ENCODE peak calls at places on chromosome 6, in seven cellular contexts. R, J, X, A, K, H and B are unnamed samples.
A peak's percentile ranks its signal among the peaks of the same experiment; 100 is the strongest.

GRCh38 chr6:133314951-133315350 is 73.8 kb downstream of the EYA4 start:
- DNase-seq in K (no peak), J (no peak), R (no peak), A (no peak), H (no peak), X (no peak), B (no peak)

GRCh38 chr6:136723780-136724179 is 68.5 kb downstream of the MAP3K5 start:
- DNase-seq in K (peak; percentile 38), R (no peak), J (peak; percentile 40), A (no peak), X (peak; percentile 31), H (no peak), B (peak; percentile 23)

GRCh38 chr6:116779569-116780164 is 14.1 kb upstream of the FAM162B start:
- DNase-seq in R (no peak), H (no peak), X (no peak), K (no peak), A (peak; percentile 72), J (no peak), B (no peak)

GRCh38 chr6:118912646-118913045 is 18.7 kb downstream of the ASF1A start:
- DNase-seq in A (no peak), H (no peak), J (no peak), K (no peak), X (no peak), R (no peak), B (no peak)

GRCh38 chr6:25486580-25486979 is 165.4 kb upstream of the SCGN start:
- DNase-seq in R (no peak), K (no peak), A (no peak), X (no peak), J (no peak), H (no peak), B (no peak)

GRCh38 chr6:6546318-6547110 is 42.0 kb upstream of the LY86 start:
- DNase-seq in A (peak; percentile 34), H (peak; percentile 83), K (peak; percentile 4), J (peak; percentile 47), X (no peak), R (no peak), B (peak; percentile 5)

GRCh38 chr6:25714765-25715164 is 39.8 kb upstream of the SLC17A4 start:
- DNase-seq in H (no peak), K (no peak), J (no peak), R (no peak), X (no peak), A (no peak), B (no peak)

GRCh38 chr6:74931567-74931966 is 274.3 kb downstream of the COL12A1 start:
- DNase-seq in R (peak; percentile 86), A (peak; percentile 78), H (no peak), X (no peak), K (no peak), J (no peak), B (no peak)

GRCh38 chr6:104483225-104483834 is 376.4 kb downstream of the HACE1 start:
- DNase-seq in K (no peak), A (peak; percentile 50), H (no peak), R (no peak), X (no peak), J (no peak), B (no peak)

GRCh38 chr6:131143319-131143718 is 8.1 kb downstream of the AKAP7 start:
- DNase-seq in K (no peak), H (no peak), J (no peak), X (no peak), R (no peak), A (no peak), B (no peak)

GRCh38 chr6:166775180-166775922 is 148.3 kb upstream of the RPS6KA2 start:
- DNase-seq in R (no peak), K (peak; percentile 58), J (no peak), X (peak; percentile 54), H (peak; percentile 80), A (peak; percentile 86), B (peak; percentile 66)

GRCh38 chr6:150435832-150436231 is 67.0 kb downstream of the IYD start:
- DNase-seq in H (no peak), J (no peak), A (peak; percentile 5), K (no peak), X (no peak), R (no peak), B (no peak)

GRCh38 chr6:15106958-15107643 is 138.8 kb upstream of the JARID2 start:
- DNase-seq in H (no peak), X (no peak), A (no peak), K (no peak), J (no peak), R (no peak), B (no peak)

GRCh38 chr6:152309006-152309405 is 328.2 kb downstream of the SYNE1 start:
- DNase-seq in K (no peak), H (no peak), A (no peak), X (no peak), J (no peak), R (no peak), B (no peak)

GRCh38 chr6:19413323-19413722 is 423.8 kb upstream of the ID4 start:
- DNase-seq in A (peak; percentile 29), R (peak; percentile 26), J (no peak), K (no peak), H (no peak), X (no peak), B (no peak)

GRCh38 chr6:40713002-40713719 is 126.0 kb upstream of the LRFN2 start:
- DNase-seq in R (no peak), X (no peak), A (peak; percentile 57), J (no peak), K (no peak), H (no peak), B (no peak)

GRCh38 chr6:53154794-53155193 is 6.2 kb upstream of the GCM1 start:
- DNase-seq in K (no peak), H (no peak), A (no peak), X (no peak), R (no peak), J (no peak), B (no peak)

GRCh38 chr6:96304997-96305396 is 216.6 kb upstream of the UFL1 start:
- DNase-seq in R (no peak), K (no peak), H (no peak), X (no peak), A (no peak), J (no peak), B (no peak)

GRCh38 chr6:37913210-37913609 is 93.7 kb downstream of the ZFAND3 start:
- DNase-seq in A (peak; percentile 22), H (no peak), R (no peak), K (no peak), X (no peak), J (no peak), B (no peak)

GRCh38 chr6:45049188-45049843 is 278.8 kb upstream of the RUNX2 start:
- DNase-seq in A (peak; percentile 48), H (no peak), K (no peak), X (no peak), J (no peak), R (no peak), B (no peak)

GRCh38 chr6:90484903-90485302 is 102.0 kb downstream of the MAP3K7 start:
- DNase-seq in J (peak; percentile 75), A (no peak), X (no peak), R (no peak), H (no peak), K (no peak), B (no peak)

GRCh38 chr6:11094411-11094851 is 797 bp downstream of the SMIM13 start:
- DNase-seq in J (peak; percentile 5), R (no peak), A (peak; percentile 60), H (peak; percentile 85), X (no peak), K (peak; percentile 19), B (peak; percentile 51)

GRCh38 chr6:96059586-96059985 is 43.8 kb downstream of the FUT9 start:
- DNase-seq in J (no peak), K (no peak), X (no peak), A (no peak), H (no peak), R (no peak), B (no peak)

GRCh38 chr6:163416640-163417253 is 2.2 kb downstream of the QKI start:
- DNase-seq in J (no peak), K (peak; percentile 25), H (no peak), R (no peak), X (no peak), A (peak; percentile 91), B (peak; percentile 20)